ENCODE peak calls at places on chromosome 15, in six cellular contexts. One of them, this sample, is unnamed.

GRCh38 chr15:71899665-71900064 is 89.3 kb downstream of the NR2E3 start:
- DNase-seq in SK-N-MC: no peak
- DNase-seq in activated naive CD8-positive, alpha-beta T cell treated with anti-CD3 and anti-CD28 coated beads for 36 hours: no peak
- DNase-seq in HepG2: no peak
- DNase-seq in AG10803: no peak
- DNase-seq in activated CD8-positive, alpha-beta memory T cell treated with anti-CD3 and anti-CD28 coated beads, Interleukin-2, amount 50 U/mL, for 48 hours: no peak
- DNase-seq in this sample: peak; percentile 10

GRCh38 chr15:90031231-90031791 is 30.2 kb downstream of the ZNF710 start:
- DNase-seq in SK-N-MC: peak; percentile 66
- DNase-seq in activated naive CD8-positive, alpha-beta T cell treated with anti-CD3 and anti-CD28 coated beads for 36 hours: no peak
- DNase-seq in HepG2: no peak
- DNase-seq in AG10803: peak; percentile 77
- DNase-seq in activated CD8-positive, alpha-beta memory T cell treated with anti-CD3 and anti-CD28 coated beads, Interleukin-2, amount 50 U/mL, for 48 hours: no peak
- DNase-seq in this sample: no peak

GRCh38 chr15:50298340-50298739 is 32.8 kb upstream of the HDC start:
- DNase-seq in SK-N-MC: no peak
- DNase-seq in activated naive CD8-positive, alpha-beta T cell treated with anti-CD3 and anti-CD28 coated beads for 36 hours: no peak
- DNase-seq in HepG2: no peak
- DNase-seq in AG10803: peak; percentile 29
- DNase-seq in activated CD8-positive, alpha-beta memory T cell treated with anti-CD3 and anti-CD28 coated beads, Interleukin-2, amount 50 U/mL, for 48 hours: no peak
- DNase-seq in this sample: no peak

GRCh38 chr15:70165811-70166284 is 68.1 kb upstream of the TLE3 start:
- DNase-seq in SK-N-MC: no peak
- DNase-seq in activated naive CD8-positive, alpha-beta T cell treated with anti-CD3 and anti-CD28 coated beads for 36 hours: no peak
- DNase-seq in HepG2: no peak
- DNase-seq in AG10803: peak; percentile 17
- DNase-seq in activated CD8-positive, alpha-beta memory T cell treated with anti-CD3 and anti-CD28 coated beads, Interleukin-2, amount 50 U/mL, for 48 hours: no peak
- DNase-seq in this sample: peak; percentile 57

GRCh38 chr15:96331141-96331941 is 841 bp downstream of the NR2F2 start:
- DNase-seq in SK-N-MC: no peak
- DNase-seq in activated naive CD8-positive, alpha-beta T cell treated with anti-CD3 and anti-CD28 coated beads for 36 hours: no peak
- DNase-seq in HepG2: no peak
- DNase-seq in AG10803: peak; percentile 66
- DNase-seq in activated CD8-positive, alpha-beta memory T cell treated with anti-CD3 and anti-CD28 coated beads, Interleukin-2, amount 50 U/mL, for 48 hours: no peak
- DNase-seq in this sample: peak; percentile 69

GRCh38 chr15:77021088-77021481 is 26.2 kb downstream of the PSTPIP1 start:
- DNase-seq in SK-N-MC: no peak
- DNase-seq in activated naive CD8-positive, alpha-beta T cell treated with anti-CD3 and anti-CD28 coated beads for 36 hours: no peak
- DNase-seq in HepG2: no peak
- DNase-seq in AG10803: no peak
- DNase-seq in activated CD8-positive, alpha-beta memory T cell treated with anti-CD3 and anti-CD28 coated beads, Interleukin-2, amount 50 U/mL, for 48 hours: peak; percentile 54
- DNase-seq in this sample: no peak

GRCh38 chr15:26893351-26894065 is 26.6 kb downstream of the GABRA5 start:
- DNase-seq in SK-N-MC: no peak
- DNase-seq in activated naive CD8-positive, alpha-beta T cell treated with anti-CD3 and anti-CD28 coated beads for 36 hours: no peak
- DNase-seq in HepG2: no peak
- DNase-seq in AG10803: no peak
- DNase-seq in activated CD8-positive, alpha-beta memory T cell treated with anti-CD3 and anti-CD28 coated beads, Interleukin-2, amount 50 U/mL, for 48 hours: no peak
- DNase-seq in this sample: no peak

GRCh38 chr15:62187425-62187824 is 22.3 kb upstream of the C2CD4B start:
- DNase-seq in SK-N-MC: no peak
- DNase-seq in activated naive CD8-positive, alpha-beta T cell treated with anti-CD3 and anti-CD28 coated beads for 36 hours: no peak
- DNase-seq in HepG2: no peak
- DNase-seq in AG10803: no peak
- DNase-seq in activated CD8-positive, alpha-beta memory T cell treated with anti-CD3 and anti-CD28 coated beads, Interleukin-2, amount 50 U/mL, for 48 hours: no peak
- DNase-seq in this sample: no peak

GRCh38 chr15:40506964-40507571 is 36.3 kb downstream of the CHST14 start:
- DNase-seq in SK-N-MC: no peak
- DNase-seq in activated naive CD8-positive, alpha-beta T cell treated with anti-CD3 and anti-CD28 coated beads for 36 hours: peak; percentile 77
- DNase-seq in HepG2: peak; percentile 69
- DNase-seq in AG10803: peak; percentile 63
- DNase-seq in activated CD8-positive, alpha-beta memory T cell treated with anti-CD3 and anti-CD28 coated beads, Interleukin-2, amount 50 U/mL, for 48 hours: peak; percentile 85
- DNase-seq in this sample: no peak

GRCh38 chr15:38894260-38894948 is 329.8 kb upstream of the RASGRP1 start:
- DNase-seq in SK-N-MC: no peak
- DNase-seq in activated naive CD8-positive, alpha-beta T cell treated with anti-CD3 and anti-CD28 coated beads for 36 hours: no peak
- DNase-seq in HepG2: no peak
- DNase-seq in AG10803: peak; percentile 99
- DNase-seq in activated CD8-positive, alpha-beta memory T cell treated with anti-CD3 and anti-CD28 coated beads, Interleukin-2, amount 50 U/mL, for 48 hours: no peak
- DNase-seq in this sample: no peak

GRCh38 chr15:55060831-55061230 is 135.9 kb downstream of the RSL24D1 start:
- DNase-seq in SK-N-MC: no peak
- DNase-seq in activated naive CD8-positive, alpha-beta T cell treated with anti-CD3 and anti-CD28 coated beads for 36 hours: no peak
- DNase-seq in HepG2: no peak
- DNase-seq in AG10803: no peak
- DNase-seq in activated CD8-positive, alpha-beta memory T cell treated with anti-CD3 and anti-CD28 coated beads, Interleukin-2, amount 50 U/mL, for 48 hours: no peak
- DNase-seq in this sample: no peak

GRCh38 chr15:25401511-25401910 is 37.3 kb downstream of the UBE3A start:
- DNase-seq in SK-N-MC: no peak
- DNase-seq in activated naive CD8-positive, alpha-beta T cell treated with anti-CD3 and anti-CD28 coated beads for 36 hours: no peak
- DNase-seq in HepG2: no peak
- DNase-seq in AG10803: no peak
- DNase-seq in activated CD8-positive, alpha-beta memory T cell treated with anti-CD3 and anti-CD28 coated beads, Interleukin-2, amount 50 U/mL, for 48 hours: no peak
- DNase-seq in this sample: no peak